ENCODE peak calls at places on chromosomes 6 and 20, in four cellular contexts. One of them, this sample, is unnamed.

GRCh38 chr6:89843070-89843469 is 13.4 kb downstream of the CASP8AP2 start:
- DNase-seq in GM12878: no peak
- DNase-seq in Panc1: no peak
- DNase-seq in HepG2: no peak
- DNase-seq in this sample: no peak

GRCh38 chr6:136338486-136338885 is 48.8 kb upstream of the BCLAF1 start:
- DNase-seq in Panc1: no peak
- DNase-seq in HepG2: no peak
- DNase-seq in GM12878: no peak
- DNase-seq in this sample: no peak

GRCh38 chr20:59482581-59483187 is 121.7 kb upstream of the PHACTR3 start:
- DNase-seq in GM12878: no peak
- DNase-seq in HepG2: no peak
- DNase-seq in Panc1: no peak
- DNase-seq in this sample: no peak

GRCh38 chr20:15227102-15227501 is 889.7 kb upstream of the FLRT3 start:
- DNase-seq in GM12878: no peak
- DNase-seq in Panc1: no peak
- DNase-seq in HepG2: no peak
- DNase-seq in this sample: no peak

GRCh38 chr6:20657274-20657800 is 123.1 kb downstream of the CDKAL1 start:
- DNase-seq in GM12878: no peak
- DNase-seq in Panc1: no peak
- DNase-seq in HepG2: no peak
- DNase-seq in this sample: no peak

GRCh38 chr6:157535354-157536217 is 154.6 kb downstream of the ZDHHC14 start:
- DNase-seq in Panc1: peak; percentile 18
- DNase-seq in GM12878: peak; percentile 71
- DNase-seq in HepG2: peak; percentile 86
- DNase-seq in this sample: peak; percentile 50

GRCh38 chr6:3229566-3230274 is 2.3 kb upstream of the TUBB2B start:
- DNase-seq in Panc1: no peak
- DNase-seq in GM12878: no peak
- DNase-seq in HepG2: no peak
- DNase-seq in this sample: no peak

GRCh38 chr6:5522147-5522546 is 260.8 kb downstream of the FARS2 start:
- DNase-seq in HepG2: no peak
- DNase-seq in Panc1: no peak
- DNase-seq in GM12878: no peak
- DNase-seq in this sample: no peak

GRCh38 chr20:3927486-3928291 is 38.5 kb downstream of the PANK2 start:
- DNase-seq in Panc1: no peak
- DNase-seq in HepG2: no peak
- DNase-seq in GM12878: no peak
- DNase-seq in this sample: peak; percentile 89

GRCh38 chr6:15254074-15254975 is 8.5 kb downstream of the JARID2 start:
- DNase-seq in Panc1: no peak
- DNase-seq in HepG2: peak; percentile 48
- DNase-seq in GM12878: peak; percentile 82
- DNase-seq in this sample: peak; percentile 57

GRCh38 chr20:47857142-47857993 is 72.1 kb upstream of the SULF2 start:
- DNase-seq in Panc1: no peak
- DNase-seq in GM12878: no peak
- DNase-seq in HepG2: peak; percentile 26
- DNase-seq in this sample: no peak

GRCh38 chr6:114537977-114538376 is 195.2 kb upstream of the HS3ST5 start:
- DNase-seq in Panc1: no peak
- DNase-seq in HepG2: no peak
- DNase-seq in GM12878: no peak
- DNase-seq in this sample: no peak

DNA sequence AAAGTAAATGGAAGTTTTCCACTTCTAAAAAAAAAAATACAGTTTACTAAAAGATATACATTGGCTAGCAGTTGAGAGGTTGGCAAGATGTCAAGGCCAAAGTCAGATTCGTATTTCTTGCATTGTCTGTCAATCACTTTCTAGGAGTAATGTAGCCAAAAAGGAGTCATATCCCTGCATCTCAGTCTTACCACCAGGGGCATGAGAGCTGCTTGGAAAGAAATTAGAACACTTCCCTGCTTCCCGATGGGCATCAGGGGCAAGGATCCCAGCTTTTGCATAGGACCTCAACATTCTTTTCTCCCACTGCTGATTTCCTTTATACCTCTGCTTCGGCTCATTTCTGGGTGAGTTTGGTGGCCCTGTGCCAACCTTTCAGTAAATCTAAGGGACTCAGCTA is 581.0 kb upstream of the MAP3K7 start:
- DNase-seq in GM12878: no peak
- DNase-seq in HepG2: peak; percentile 3
- DNase-seq in Panc1: no peak
- DNase-seq in this sample: no peak
- TF ChIP-seq CTCF in GM12878: peak; percentile 4
- TF ChIP-seq CTCF in HepG2: no peak
- TF ChIP-seq CTCF in Panc1: peak; percentile 27
- TF ChIP-seq CTCF in this sample: no peak

DNA sequence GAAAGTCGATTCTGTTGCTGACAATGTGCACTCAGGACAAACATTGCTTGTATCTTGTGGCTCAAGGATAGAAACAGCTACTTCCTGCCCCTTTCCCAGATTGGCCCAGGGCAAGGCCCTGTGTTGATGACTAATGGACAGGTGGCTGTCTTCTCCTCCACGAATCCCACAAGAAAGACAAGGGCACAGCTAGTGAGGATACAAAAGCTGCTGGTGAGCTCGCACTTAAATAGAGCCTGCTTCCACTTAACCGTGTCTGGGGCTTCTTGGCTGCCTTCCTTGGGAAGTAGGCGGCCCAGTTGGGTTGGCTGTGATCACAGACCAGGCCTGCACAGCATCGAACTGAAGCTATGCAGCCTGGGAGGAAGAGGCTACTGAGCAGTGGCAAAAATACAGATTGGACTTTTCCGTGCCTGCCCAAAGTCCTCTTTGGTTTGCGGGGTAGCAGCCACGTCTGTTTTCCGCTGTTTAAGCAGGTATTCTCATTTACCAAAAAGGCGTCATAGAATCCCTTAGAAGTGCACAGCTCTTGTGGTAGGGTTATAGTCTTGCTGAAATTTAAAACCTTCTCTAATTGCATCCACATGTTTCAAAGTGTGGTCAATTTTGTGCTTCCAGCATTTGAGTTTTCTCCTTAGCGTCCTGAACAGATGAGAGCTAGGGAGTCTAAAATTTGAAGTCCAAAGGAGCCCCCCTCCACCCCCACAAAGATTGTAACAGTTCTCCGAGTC is 23.1 kb upstream of the NAA20 start:
- DNase-seq in GM12878: no peak
- DNase-seq in HepG2: no peak
- DNase-seq in Panc1: no peak
- DNase-seq in this sample: no peak
- TF ChIP-seq REST in GM12878: no peak
- TF ChIP-seq REST in HepG2: no peak
- TF ChIP-seq REST in Panc1: no peak
- TF ChIP-seq REST in this sample: no peak

GRCh38 chr6:112253505-112253841 is 894 bp downstream of the LAMA4 start:
- DNase-seq in HepG2: no peak
- DNase-seq in GM12878: no peak
- DNase-seq in Panc1: no peak
- DNase-seq in this sample: no peak

GRCh38 chr6:112252571-112253504 is 1.5 kb downstream of the LAMA4 start:
- DNase-seq in Panc1: no peak
- DNase-seq in HepG2: no peak
- DNase-seq in GM12878: no peak
- DNase-seq in this sample: no peak

GRCh38 chr6:112253842-112254816 is at the start of gene LAMA4:
- DNase-seq in GM12878: no peak
- DNase-seq in Panc1: no peak
- DNase-seq in HepG2: no peak
- DNase-seq in this sample: no peak

GRCh38 chr6:112249489-112249888 is 4.9 kb downstream of the LAMA4 start:
- DNase-seq in Panc1: no peak
- DNase-seq in HepG2: no peak
- DNase-seq in GM12878: no peak
- DNase-seq in this sample: no peak

DNA sequence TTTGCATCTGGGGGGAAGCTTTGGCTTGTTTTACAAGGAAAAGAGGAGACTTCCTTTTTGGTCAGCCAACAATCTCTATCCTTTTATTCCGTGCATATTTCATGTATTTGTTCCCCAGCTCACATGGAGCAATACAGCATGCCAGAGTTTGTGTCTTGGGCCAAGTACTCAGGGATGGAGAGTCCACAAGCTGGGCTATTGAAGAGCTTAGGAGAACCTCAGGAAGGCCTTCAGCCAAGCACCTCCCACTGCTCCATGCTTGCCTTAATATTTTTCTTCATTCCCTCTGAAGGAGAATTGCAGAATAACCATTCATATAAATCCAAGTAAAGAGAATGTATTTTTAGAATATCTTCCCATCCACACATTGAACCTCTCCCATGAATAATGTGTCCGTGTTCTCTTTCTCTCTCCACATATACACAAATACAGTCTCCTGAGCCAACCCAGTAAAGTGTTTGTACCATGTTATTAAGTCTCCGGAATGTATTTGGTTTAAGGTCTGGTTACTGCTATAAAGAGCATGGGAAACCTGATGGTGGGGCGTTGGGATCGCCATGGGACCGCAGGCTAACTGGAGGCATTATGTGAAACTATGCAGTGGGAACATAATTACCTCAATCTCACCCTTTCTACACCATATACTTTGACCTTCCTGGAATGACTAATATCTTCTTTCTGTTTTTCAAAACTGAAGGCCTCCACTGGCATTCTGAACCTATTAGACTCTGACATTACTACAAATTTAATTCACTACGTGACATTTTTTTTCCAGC is 3.0 kb downstream of the LAMA4 start:
- DNase-seq in Panc1: no peak
- DNase-seq in GM12878: no peak
- DNase-seq in HepG2: no peak
- DNase-seq in this sample: no peak
- TF ChIP-seq POLR2AphosphoS5 in Panc1: no peak
- TF ChIP-seq POLR2AphosphoS5 in GM12878: no peak
- TF ChIP-seq POLR2AphosphoS5 in HepG2: no peak
- TF ChIP-seq POLR2AphosphoS5 in this sample: no peak

GRCh38 chr20:54197621-54198604 is 10.0 kb upstream of the PFDN4 start:
- DNase-seq in Panc1: no peak
- DNase-seq in HepG2: peak; percentile 92
- DNase-seq in GM12878: peak; percentile 36
- DNase-seq in this sample: no peak

GRCh38 chr20:54199283-54199682 is 8.6 kb upstream of the PFDN4 start:
- DNase-seq in GM12878: no peak
- DNase-seq in Panc1: no peak
- DNase-seq in HepG2: no peak
- DNase-seq in this sample: no peak

GRCh38 chr20:54195483-54196472 is 12.1 kb upstream of the PFDN4 start:
- DNase-seq in GM12878: peak; percentile 47
- DNase-seq in HepG2: peak; percentile 67
- DNase-seq in Panc1: no peak
- DNase-seq in this sample: no peak

GRCh38 chr20:54193817-54194216 is 14.1 kb upstream of the PFDN4 start:
- DNase-seq in Panc1: no peak
- DNase-seq in HepG2: no peak
- DNase-seq in GM12878: no peak
- DNase-seq in this sample: no peak

GRCh38 chr20:54194724-54195438 is 13.0 kb upstream of the PFDN4 start:
- DNase-seq in Panc1: peak; percentile 30
- DNase-seq in GM12878: no peak
- DNase-seq in HepG2: peak; percentile 100
- DNase-seq in this sample: no peak
- TF ChIP-seq CTCF in Panc1: no peak
- TF ChIP-seq CTCF in GM12878: peak; percentile 8
- TF ChIP-seq CTCF in HepG2: peak; percentile 69
- TF ChIP-seq CTCF in this sample: no peak

GRCh38 chr6:52640170-52640569 is 30.7 kb upstream of the TMEM14A start:
- DNase-seq in Panc1: no peak
- DNase-seq in GM12878: no peak
- DNase-seq in HepG2: peak; percentile 73
- DNase-seq in this sample: no peak
- TF ChIP-seq REST in Panc1: no peak
- TF ChIP-seq REST in GM12878: no peak
- TF ChIP-seq REST in HepG2: no peak
- TF ChIP-seq REST in this sample: no peak

DNA sequence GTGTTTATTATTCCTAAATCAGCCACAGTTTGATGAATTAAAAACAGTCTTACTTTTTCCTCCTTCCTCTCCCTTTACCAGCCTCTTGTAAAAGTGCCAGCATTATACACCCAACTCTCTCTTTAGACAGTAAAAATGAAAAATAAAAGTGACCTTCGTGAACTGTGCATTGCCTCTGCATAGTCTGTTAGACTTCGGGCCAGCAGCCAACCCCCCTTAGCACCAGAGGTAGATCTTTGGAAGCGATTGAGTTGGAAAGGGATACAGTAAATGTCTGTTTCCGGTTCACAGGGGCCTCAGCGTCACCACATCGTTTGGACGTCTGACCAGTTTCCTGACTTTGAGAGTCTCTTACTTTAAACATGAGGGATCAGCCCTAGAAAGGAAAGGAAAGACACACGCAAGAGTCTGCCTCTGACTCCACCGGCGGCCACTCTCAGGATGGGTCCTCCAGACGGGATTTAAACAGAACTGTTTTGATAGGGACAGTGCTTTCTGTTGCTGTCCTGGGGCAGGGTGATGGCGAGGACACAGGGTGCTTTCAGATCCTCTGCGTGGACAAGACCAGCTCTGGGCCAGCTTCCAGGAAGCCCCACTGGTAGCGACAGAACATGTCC is 206.6 kb upstream of the PREP start:
- DNase-seq in HepG2: no peak
- DNase-seq in Panc1: peak; percentile 55
- DNase-seq in GM12878: no peak
- DNase-seq in this sample: no peak
- TF ChIP-seq POLR2AphosphoS5 in HepG2: no peak
- TF ChIP-seq POLR2AphosphoS5 in Panc1: no peak
- TF ChIP-seq POLR2AphosphoS5 in GM12878: no peak
- TF ChIP-seq POLR2AphosphoS5 in this sample: no peak

GRCh38 chr6:75368864-75369402 is 84.3 kb upstream of the TMEM30A start:
- DNase-seq in HepG2: no peak
- DNase-seq in GM12878: no peak
- DNase-seq in Panc1: no peak
- DNase-seq in this sample: no peak

GRCh38 chr6:75363304-75363703 is 78.7 kb upstream of the TMEM30A start:
- DNase-seq in GM12878: no peak
- DNase-seq in HepG2: no peak
- DNase-seq in Panc1: no peak
- DNase-seq in this sample: no peak

GRCh38 chr6:75372884-75373283 is 88.3 kb upstream of the TMEM30A start:
- DNase-seq in GM12878: no peak
- DNase-seq in Panc1: no peak
- DNase-seq in HepG2: no peak
- DNase-seq in this sample: no peak

GRCh38 chr6:75368151-75368779 is 83.7 kb upstream of the TMEM30A start:
- DNase-seq in GM12878: no peak
- DNase-seq in Panc1: no peak
- DNase-seq in HepG2: peak; percentile 44
- DNase-seq in this sample: no peak
- TF ChIP-seq CTCF in GM12878: peak; percentile 46
- TF ChIP-seq CTCF in Panc1: peak; percentile 66
- TF ChIP-seq CTCF in HepG2: peak; percentile 76
- TF ChIP-seq CTCF in this sample: no peak

This sample was measured in HL-60.